ENCODE peak calls at places on chromosome 1, in six cellular contexts. A is coronary artery; R is naive thymus-derived CD4-positive, alpha-beta T cell; S is activated T-helper 1 cell treated with anti-CD3 and anti-CD28 coated beads, Interleukin-2, amount 50 U/mL, for 16 hours; D is GOT3; Y is HT1080. Z is an unnamed sample.

GRCh38 chr1:48470506-48470905 is 1.5 kb downstream of the SPATA6 start:
- DNase-seq in A (peak), R (no peak), S (no peak), D (no peak), Y (no peak), Z (no peak)

GRCh38 chr1:169060010-169060722 is 46.3 kb upstream of the ATP1B1 start:
- DNase-seq in A (no peak), R (no peak), S (no peak), D (no peak), Y (peak), Z (no peak)

GRCh38 chr1:159140474-159140873 is 30.9 kb upstream of the CADM3 start:
- DNase-seq in A (no peak), R (no peak), S (no peak), D (no peak), Y (no peak), Z (no peak)

GRCh38 chr1:107145637-107146036 is 4.8 kb downstream of the NTNG1 start:
- DNase-seq in A (no peak), R (no peak), S (no peak), D (no peak), Y (no peak), Z (no peak)

GRCh38 chr1:212783976-212784375 is 7.6 kb downstream of the NSL1 start:
- DNase-seq in A (no peak), R (no peak), S (no peak), D (no peak), Y (no peak), Z (no peak)

GRCh38 chr1:81848880-81849500 is 48.3 kb downstream of the ADGRL2 start:
- DNase-seq in A (no peak), R (no peak), S (no peak), D (no peak), Y (no peak), Z (no peak)

GRCh38 chr1:199463521-199464127 is 563.9 kb upstream of the NR5A2 start:
- DNase-seq in A (no peak), R (no peak), S (no peak), D (no peak), Y (peak), Z (no peak)

GRCh38 chr1:192592493-192592892 is 16.9 kb downstream of the RGS1 start:
- DNase-seq in A (no peak), R (no peak), S (no peak), D (no peak), Y (no peak), Z (no peak)

GRCh38 chr1:167502192-167502551 is 16.2 kb downstream of the CD247 start:
- DNase-seq in A (no peak), R (no peak), S (no peak), D (no peak), Y (no peak), Z (no peak)

GRCh38 chr1:225449774-225450173 is 21.9 kb upstream of the LBR start:
- DNase-seq in A (peak), R (no peak), S (no peak), D (no peak), Y (no peak), Z (no peak)

GRCh38 chr1:209106237-209106741 is 477.2 kb upstream of the CAMK1G start:
- DNase-seq in A (no peak), R (no peak), S (no peak), D (peak), Y (peak), Z (no peak)

Z was measured in activated T-cell treated with anti-CD3 and anti-CD28 coated beads for 4 hours.